ENCODE peak calls at places on chromosomes 5 and 9, in four cellular contexts. One of them, this sample, is unnamed.
A peak's percentile ranks its signal among the peaks of the same experiment; 100 is the strongest.

GRCh38 chr5:92332039-92332438 is 948.9 kb upstream of the ARRDC3 start:
- DNase-seq in cardiac muscle cell: no peak
- DNase-seq in HCT116: no peak
- DNase-seq in A549: peak; percentile 26
- DNase-seq in this sample: no peak

GRCh38 chr5:158014367-158014766 is 155.4 kb upstream of the CLINT1 start:
- DNase-seq in HCT116: no peak
- DNase-seq in cardiac muscle cell: no peak
- DNase-seq in A549: no peak
- DNase-seq in this sample: no peak

GRCh38 chr5:127988149-127988755 is 95.3 kb upstream of the SLC12A2 start:
- DNase-seq in HCT116: peak; percentile 48
- DNase-seq in cardiac muscle cell: no peak
- DNase-seq in A549: peak; percentile 88
- DNase-seq in this sample: no peak

GRCh38 chr5:33260098-33260497 is 180.7 kb upstream of the TARS1 start:
- DNase-seq in HCT116: no peak
- DNase-seq in A549: no peak
- DNase-seq in cardiac muscle cell: no peak
- DNase-seq in this sample: no peak

GRCh38 chr9:137691648-137692357 is 73.0 kb downstream of the EHMT1 start:
- DNase-seq in A549: no peak
- DNase-seq in HCT116: no peak
- DNase-seq in cardiac muscle cell: no peak
- DNase-seq in this sample: no peak

GRCh38 chr9:96067551-96068076 is 192.1 kb downstream of the ERCC6L2 start:
- DNase-seq in A549: no peak
- DNase-seq in HCT116: no peak
- DNase-seq in cardiac muscle cell: no peak
- DNase-seq in this sample: no peak

GRCh38 chr9:95874989-95875304 is 544 bp upstream of the ERCC6L2 start:
- DNase-seq in A549: peak; percentile 52
- DNase-seq in HCT116: no peak
- DNase-seq in cardiac muscle cell: peak; percentile 34
- DNase-seq in this sample: peak; percentile 78

GRCh38 chr5:169731221-169731620 is 94.1 kb downstream of the DOCK2 start:
- DNase-seq in cardiac muscle cell: no peak
- DNase-seq in A549: no peak
- DNase-seq in HCT116: no peak
- DNase-seq in this sample: no peak

GRCh38 chr5:103620851-103621547 is 58.4 kb upstream of the NUDT12 start:
- DNase-seq in A549: no peak
- DNase-seq in cardiac muscle cell: no peak
- DNase-seq in HCT116: no peak
- DNase-seq in this sample: no peak

GRCh38 chr9:124849801-124850200 is 3.5 kb upstream of the WDR38 start:
- DNase-seq in A549: peak; percentile 77
- DNase-seq in cardiac muscle cell: no peak
- DNase-seq in HCT116: no peak
- DNase-seq in this sample: no peak

GRCh38 chr9:130845901-130846381 is 10.9 kb downstream of the ABL1 start:
- DNase-seq in A549: peak; percentile 54
- DNase-seq in HCT116: no peak
- DNase-seq in cardiac muscle cell: peak; percentile 37
- DNase-seq in this sample: no peak

GRCh38 chr5:149210229-149210628 is 61.4 kb upstream of the AFAP1L1 start:
- DNase-seq in HCT116: peak; percentile 88
- DNase-seq in A549: no peak
- DNase-seq in cardiac muscle cell: no peak
- DNase-seq in this sample: no peak

GRCh38 chr9:69174645-69175487 is 789 bp downstream of the TJP2 start:
- DNase-seq in A549: no peak
- DNase-seq in HCT116: no peak
- DNase-seq in cardiac muscle cell: peak; percentile 56
- DNase-seq in this sample: no peak

GRCh38 chr5:158522001-158522400 is 577.7 kb downstream of the EBF1 start:
- DNase-seq in A549: no peak
- DNase-seq in HCT116: no peak
- DNase-seq in cardiac muscle cell: no peak
- DNase-seq in this sample: no peak

GRCh38 chr5:35857606-35858205 is 1.0 kb downstream of the IL7R start:
- DNase-seq in A549: no peak
- DNase-seq in HCT116: no peak
- DNase-seq in cardiac muscle cell: no peak
- DNase-seq in this sample: no peak

GRCh38 chr5:172007795-172008465 is 1.5 kb upstream of the FBXW11 start:
- DNase-seq in HCT116: no peak
- DNase-seq in cardiac muscle cell: no peak
- DNase-seq in A549: no peak
- DNase-seq in this sample: no peak

GRCh38 chr9:88706193-88707112 is 171.5 kb downstream of the NXNL2 start:
- DNase-seq in A549: no peak
- DNase-seq in cardiac muscle cell: no peak
- DNase-seq in HCT116: no peak
- DNase-seq in this sample: no peak

GRCh38 chr9:121841771-121842611 is 190.6 kb downstream of the DAB2IP start:
- DNase-seq in cardiac muscle cell: no peak
- DNase-seq in HCT116: no peak
- DNase-seq in A549: no peak
- DNase-seq in this sample: no peak

GRCh38 chr5:77423022-77423750 is 68.9 kb downstream of the WDR41 start:
- DNase-seq in HCT116: no peak
- DNase-seq in A549: no peak
- DNase-seq in cardiac muscle cell: no peak
- DNase-seq in this sample: no peak

GRCh38 chr5:33711094-33711670 is 180.6 kb downstream of the ADAMTS12 start:
- DNase-seq in A549: no peak
- DNase-seq in cardiac muscle cell: no peak
- DNase-seq in HCT116: no peak
- DNase-seq in this sample: no peak

GRCh38 chr9:132644251-132644650 is 25.5 kb downstream of the DDX31 start:
- DNase-seq in A549: peak; percentile 38
- DNase-seq in HCT116: no peak
- DNase-seq in cardiac muscle cell: no peak
- DNase-seq in this sample: no peak

GRCh38 chr9:33329996-33330395 is 39.7 kb downstream of the NFX1 start:
- DNase-seq in A549: peak; percentile 74
- DNase-seq in HCT116: no peak
- DNase-seq in cardiac muscle cell: no peak
- DNase-seq in this sample: no peak

GRCh38 chr5:58076473-58077257 is 383.2 kb downstream of the PLK2 start:
- DNase-seq in HCT116: no peak
- DNase-seq in A549: no peak
- DNase-seq in cardiac muscle cell: no peak
- DNase-seq in this sample: no peak

GRCh38 chr9:136170291-136170901 is 34.5 kb downstream of the LHX3 start:
- DNase-seq in cardiac muscle cell: peak; percentile 55
- DNase-seq in HCT116: no peak
- DNase-seq in A549: peak; percentile 36
- DNase-seq in this sample: no peak

GRCh38 chr9:136626740-136627642 is 35.7 kb upstream of the EGFL7 start:
- DNase-seq in A549: no peak
- DNase-seq in cardiac muscle cell: peak; percentile 82
- DNase-seq in HCT116: no peak
- DNase-seq in this sample: no peak

GRCh38 chr5:95960802-95961616 is 642 bp downstream of the ELL2 start:
- DNase-seq in cardiac muscle cell: peak; percentile 88
- DNase-seq in HCT116: no peak
- DNase-seq in A549: peak; percentile 80
- DNase-seq in this sample: peak; percentile 64

GRCh38 chr5:50958852-50959457 is 292.5 kb downstream of the PARP8 start:
- DNase-seq in A549: peak; percentile 35
- DNase-seq in HCT116: peak; percentile 33
- DNase-seq in cardiac muscle cell: peak; percentile 62
- DNase-seq in this sample: no peak

GRCh38 chr5:73638344-73639095 is 12.5 kb downstream of the ARHGEF28 start:
- DNase-seq in A549: peak; percentile 33
- DNase-seq in HCT116: no peak
- DNase-seq in cardiac muscle cell: no peak
- DNase-seq in this sample: no peak

GRCh38 chr9:34862043-34862442 is 96.0 kb upstream of the PHF24 start:
- DNase-seq in cardiac muscle cell: no peak
- DNase-seq in A549: no peak
- DNase-seq in HCT116: no peak
- DNase-seq in this sample: no peak

GRCh38 chr5:178353461-178353860 is 120.9 kb upstream of the PHYKPL start:
- DNase-seq in cardiac muscle cell: no peak
- DNase-seq in A549: no peak
- DNase-seq in HCT116: no peak
- DNase-seq in this sample: no peak
- H3K4me3 ChIP-seq in cardiac muscle cell: no peak overlapping the region
- H3K4me3 ChIP-seq in A549: no peak overlapping the region
- H3K4me3 ChIP-seq in HCT116: no peak overlapping the region
- H3K4me3 ChIP-seq in this sample: no peak overlapping the region

DNA sequence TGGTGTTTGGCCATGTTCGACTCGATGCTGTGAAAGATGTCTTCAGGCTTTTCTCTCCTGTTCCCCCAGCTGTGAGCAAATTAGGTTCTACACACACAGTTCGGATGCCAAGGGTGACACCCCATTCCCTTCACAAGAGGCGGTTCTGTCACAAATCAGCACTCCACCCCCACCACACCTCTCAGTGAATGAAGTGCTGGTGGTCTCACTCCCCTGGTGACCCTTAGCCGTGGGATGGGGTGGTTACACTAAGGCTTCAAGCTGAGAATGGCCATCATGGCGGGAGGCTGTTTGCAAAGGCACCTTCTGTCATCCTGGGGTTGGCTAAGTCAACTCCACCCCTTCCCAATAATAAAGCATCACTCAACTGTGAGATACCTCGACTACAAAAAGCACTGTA is 26.4 kb downstream of the AMBP start:
- DNase-seq in HCT116: no peak
- DNase-seq in cardiac muscle cell: no peak
- DNase-seq in A549: no peak
- DNase-seq in this sample: no peak
- H3K4me3 ChIP-seq in HCT116: no peak overlapping the region
- H3K4me3 ChIP-seq in cardiac muscle cell: no peak overlapping the region
- H3K4me3 ChIP-seq in A549: no peak overlapping the region
- H3K4me3 ChIP-seq in this sample: no peak overlapping the region

GRCh38 chr9:4491621-4491975 is 1.3 kb downstream of the SLC1A1 start:
- DNase-seq in cardiac muscle cell: no peak
- DNase-seq in HCT116: no peak
- DNase-seq in A549: no peak
- DNase-seq in this sample: no peak
- H3K4me3 ChIP-seq in cardiac muscle cell: no peak overlapping the region
- H3K4me3 ChIP-seq in HCT116: peak overlapping the region; percentile 73
- H3K4me3 ChIP-seq in A549: no peak overlapping the region
- H3K4me3 ChIP-seq in this sample: no peak overlapping the region

DNA sequence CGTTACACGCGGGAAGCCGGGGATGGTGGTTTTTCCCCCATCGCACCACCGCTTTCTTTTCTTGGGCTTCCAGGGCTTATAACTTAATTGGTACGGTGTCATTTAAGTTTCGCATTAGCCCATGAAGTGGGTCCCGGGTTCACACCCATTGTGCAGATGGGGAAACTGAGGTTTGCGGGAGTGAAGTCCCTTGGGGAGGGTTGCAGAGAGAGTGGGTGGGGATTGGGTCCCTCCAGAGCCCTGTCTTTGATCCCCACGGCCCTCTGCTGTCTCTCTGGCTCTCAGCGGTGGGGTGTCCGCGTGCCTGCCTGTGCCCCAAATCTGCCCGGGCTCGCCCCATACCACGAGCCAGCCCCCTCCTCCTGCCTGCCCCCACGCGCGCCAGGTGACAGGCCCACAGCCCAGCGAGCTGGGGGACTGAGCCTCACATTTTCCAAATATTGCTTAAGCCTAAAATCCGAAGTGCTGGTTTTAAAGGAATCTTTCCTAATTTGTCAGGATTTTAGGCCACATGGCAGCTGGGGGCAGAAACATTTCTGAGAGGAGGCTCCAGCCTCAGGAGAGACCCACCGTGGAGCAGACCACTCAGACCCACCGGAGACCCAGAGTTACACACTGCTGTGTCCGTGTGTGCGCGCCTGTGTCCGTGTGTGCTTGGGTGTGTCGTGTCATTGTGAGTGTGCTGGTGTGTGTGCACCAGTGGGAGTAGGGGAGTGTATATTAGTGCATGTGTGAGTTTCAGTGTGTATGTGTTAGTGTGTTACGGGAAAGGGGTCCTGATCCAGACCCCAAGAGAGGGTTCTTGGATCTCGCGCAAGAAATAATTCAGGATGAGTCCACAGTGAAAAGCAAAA is 159.5 kb upstream of the IER5L start:
- DNase-seq in HCT116: no peak
- DNase-seq in A549: no peak
- DNase-seq in cardiac muscle cell: no peak
- DNase-seq in this sample: no peak
- H3K4me3 ChIP-seq in HCT116: no peak overlapping the region
- H3K4me3 ChIP-seq in A549: no peak overlapping the region
- H3K4me3 ChIP-seq in cardiac muscle cell: peak overlapping the region; percentile 7
- H3K4me3 ChIP-seq in this sample: no peak overlapping the region

GRCh38 chr5:39198080-39198479 is 21.3 kb downstream of the FYB1 start:
- DNase-seq in A549: peak; percentile 84
- DNase-seq in cardiac muscle cell: no peak
- DNase-seq in HCT116: peak; percentile 29
- DNase-seq in this sample: no peak
- H3K4me3 ChIP-seq in A549: no peak overlapping the region
- H3K4me3 ChIP-seq in cardiac muscle cell: no peak overlapping the region
- H3K4me3 ChIP-seq in HCT116: no peak overlapping the region
- H3K4me3 ChIP-seq in this sample: peak overlapping the region; percentile 66